ENCODE peak calls at places on chromosomes 11 and 22, in four cellular contexts. K, N, E and R are unnamed samples. For H3K36me3, the result is how much of the 10 kb centered on the place peaks cover.

GRCh38 chr11:65180877-65181568 is 705 bp upstream of the CAPN1 start:
- DNase-seq in N (peak), K (peak), E (peak), R (peak)

GRCh38 chr11:85934599-85935169 is 79.5 kb downstream of the CCDC83 start:
- DNase-seq in N (peak), E (no peak), K (no peak), R (no peak)

GRCh38 chr11:123093686-123094085 is 31.8 kb upstream of the HSPA8 start:
- DNase-seq in E (no peak), N (no peak), K (no peak), R (no peak)

GRCh38 chr22:26477341-26477731 is 6.2 kb downstream of the HPS4 start:
- DNase-seq in N (no peak), K (no peak), E (no peak), R (peak)

GRCh38 chr11:75593337-75593915 is 31.4 kb downstream of the SERPINH1 start:
- DNase-seq in N (no peak), E (no peak), K (no peak), R (no peak)

GRCh38 chr11:73597340-73597955 is 464 bp downstream of the FAM168A start:
- DNase-seq in E (no peak), N (no peak), K (peak), R (no peak)

GRCh38 chr11:94876645-94877445 is 96.5 kb downstream of the CWC15 start:
- DNase-seq in K (peak), E (peak), N (peak), R (peak)

GRCh38 chr22:40251106-40251505 is 73.4 kb downstream of the TNRC6B start:
- DNase-seq in K (no peak), N (no peak), E (no peak), R (no peak)

GRCh38 chr11:128725630-128726461 is 32.0 kb downstream of the FLI1 start:
- DNase-seq in K (peak), N (no peak), E (no peak), R (no peak)

DNA sequence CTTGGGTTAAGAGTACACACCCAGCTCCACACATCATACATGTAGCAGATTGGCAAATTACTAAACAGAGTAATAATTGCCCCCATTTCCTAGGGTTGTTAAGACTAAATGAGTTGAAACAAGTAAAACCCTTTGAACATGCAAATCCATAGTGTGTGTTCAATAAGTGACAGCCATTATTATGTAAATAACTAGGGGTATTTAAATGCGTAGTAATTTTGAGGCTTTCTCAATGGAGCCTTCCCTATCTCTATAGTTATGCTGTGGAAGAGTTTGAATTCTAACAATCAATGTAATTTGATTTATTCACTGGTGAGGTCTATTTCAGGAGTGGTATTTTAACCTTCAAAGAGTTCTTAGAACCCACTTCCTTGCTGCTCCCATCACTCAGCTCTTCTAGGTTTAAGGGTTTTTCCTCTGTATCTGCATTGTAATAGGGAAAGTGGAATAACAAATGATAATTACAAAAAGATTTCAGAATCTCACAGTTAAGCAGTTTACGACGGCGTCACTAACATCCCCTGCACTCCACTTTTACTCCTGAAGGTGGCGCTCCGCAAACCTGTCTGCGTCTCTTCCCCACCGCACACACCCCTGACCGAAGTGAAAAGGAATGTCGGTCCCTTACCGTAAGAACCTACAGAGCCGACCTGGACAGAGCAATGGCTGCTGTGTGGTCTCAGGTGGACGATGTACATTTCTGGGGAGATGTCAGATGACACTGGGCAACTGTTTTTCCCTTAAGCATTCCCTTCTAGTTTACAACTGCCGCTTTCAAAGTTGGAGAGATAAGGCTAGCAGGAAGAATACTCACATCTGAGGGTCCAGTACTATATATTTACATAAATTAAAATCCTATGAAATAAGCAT is 80.8 kb downstream of the ZC3H12C start:
- DNase-seq in N (peak), K (peak), E (no peak), R (peak)
- H3K4me3 ChIP-seq in N (peak), K (peak), E (peak), R (no peak)

GRCh38 chr11:130123414-130124040 is 36.1 kb upstream of the ST14 start:
- DNase-seq in K (no peak), E (peak), N (no peak), R (peak)
- H3K27ac ChIP-seq in K (peak), E (no peak), N (no peak), R (peak)

GRCh38 chr11:14617241-14618027 is 26.2 kb upstream of the PDE3B start:
- DNase-seq in K (no peak), N (no peak), E (no peak), R (no peak)

GRCh38 chr11:14611939-14612338 is 31.7 kb upstream of the PDE3B start:
- DNase-seq in K (no peak), N (no peak), E (no peak), R (no peak)

GRCh38 chr11:14618060-14618459 is 25.5 kb upstream of the PDE3B start:
- DNase-seq in K (no peak), E (no peak), N (no peak), R (no peak)

GRCh38 chr11:14612624-14613023 is 31.0 kb upstream of the PDE3B start:
- DNase-seq in K (no peak), N (no peak), E (no peak), R (no peak)

DNA sequence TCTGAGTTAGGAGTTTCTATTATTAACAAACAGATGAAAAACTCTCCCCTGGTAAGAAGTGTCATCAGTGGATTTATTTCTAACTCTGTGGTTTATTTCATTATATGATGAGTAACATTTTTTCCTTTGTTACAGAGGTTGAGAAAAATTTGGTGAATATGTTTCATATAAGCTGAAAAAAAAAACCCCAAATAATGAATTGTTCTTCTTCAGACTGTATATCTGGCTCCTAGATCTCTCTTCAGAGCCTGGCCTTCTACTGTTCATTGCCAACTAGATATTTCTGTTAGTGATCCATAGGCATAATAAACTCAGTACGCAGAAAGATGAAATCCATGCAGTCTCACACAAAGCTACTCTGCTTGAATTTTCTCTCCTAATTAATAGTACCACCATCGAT is 29.4 kb upstream of the PDE3B start:
- DNase-seq in E (no peak), N (no peak), K (no peak), R (no peak)
- H3K36me3 ChIP-seq in E (under half), N (under half), K (under half), R (under half)

GRCh38 chr11:46351606-46352005 is 4.3 kb downstream of the DGKZ start:
- DNase-seq in N (peak), K (no peak), E (no peak), R (no peak)
- H3K4me3 ChIP-seq in N (peak), K (peak), E (no peak), R (no peak)

GRCh38 chr11:57770793-57771192 is 9.2 kb downstream of the CTNND1 start:
- DNase-seq in E (no peak), K (no peak), N (no peak), R (no peak)
- H3K27ac ChIP-seq in E (no peak), K (peak), N (peak), R (no peak)

DNA sequence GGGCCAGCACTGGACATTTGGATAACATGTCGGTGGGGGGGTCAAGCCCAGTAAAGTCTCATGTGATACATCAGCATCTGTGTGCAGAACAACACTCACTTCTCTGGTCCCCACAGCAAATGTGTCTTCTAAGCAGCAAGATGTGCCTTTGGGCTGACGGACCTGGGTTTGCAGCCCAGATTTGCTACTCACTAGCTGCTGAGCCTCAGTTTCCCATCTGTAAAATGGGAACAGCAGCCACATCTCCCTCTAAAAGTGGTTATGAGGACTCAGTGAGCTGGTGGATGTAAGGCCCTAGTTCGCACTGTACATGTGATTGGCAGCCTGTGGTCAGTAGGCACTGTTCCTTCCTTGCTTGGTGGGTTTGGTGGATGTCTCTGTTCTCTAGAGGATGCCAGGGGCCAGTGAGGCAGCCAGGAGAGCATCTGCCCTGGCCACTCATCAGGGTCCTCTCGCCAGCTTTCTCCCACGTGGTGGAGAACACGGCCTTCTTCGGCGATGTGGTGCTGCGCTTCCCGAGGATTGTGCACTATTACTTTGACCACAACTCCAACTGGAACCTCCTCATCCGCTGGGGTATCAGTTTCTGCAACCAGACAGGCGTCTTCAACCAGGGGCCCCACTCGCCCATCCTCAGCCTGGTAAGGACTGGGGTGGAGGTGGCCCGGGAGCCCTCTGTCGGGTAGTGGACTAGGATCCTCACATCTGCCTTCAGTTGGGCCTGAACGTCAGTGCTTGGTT is 12.5 kb downstream of the CCDC134 start:
- DNase-seq in K (no peak), N (no peak), E (no peak), R (no peak)
- H3K36me3 ChIP-seq in K (under half), N (under half), E (under half), R (under half)

DNA sequence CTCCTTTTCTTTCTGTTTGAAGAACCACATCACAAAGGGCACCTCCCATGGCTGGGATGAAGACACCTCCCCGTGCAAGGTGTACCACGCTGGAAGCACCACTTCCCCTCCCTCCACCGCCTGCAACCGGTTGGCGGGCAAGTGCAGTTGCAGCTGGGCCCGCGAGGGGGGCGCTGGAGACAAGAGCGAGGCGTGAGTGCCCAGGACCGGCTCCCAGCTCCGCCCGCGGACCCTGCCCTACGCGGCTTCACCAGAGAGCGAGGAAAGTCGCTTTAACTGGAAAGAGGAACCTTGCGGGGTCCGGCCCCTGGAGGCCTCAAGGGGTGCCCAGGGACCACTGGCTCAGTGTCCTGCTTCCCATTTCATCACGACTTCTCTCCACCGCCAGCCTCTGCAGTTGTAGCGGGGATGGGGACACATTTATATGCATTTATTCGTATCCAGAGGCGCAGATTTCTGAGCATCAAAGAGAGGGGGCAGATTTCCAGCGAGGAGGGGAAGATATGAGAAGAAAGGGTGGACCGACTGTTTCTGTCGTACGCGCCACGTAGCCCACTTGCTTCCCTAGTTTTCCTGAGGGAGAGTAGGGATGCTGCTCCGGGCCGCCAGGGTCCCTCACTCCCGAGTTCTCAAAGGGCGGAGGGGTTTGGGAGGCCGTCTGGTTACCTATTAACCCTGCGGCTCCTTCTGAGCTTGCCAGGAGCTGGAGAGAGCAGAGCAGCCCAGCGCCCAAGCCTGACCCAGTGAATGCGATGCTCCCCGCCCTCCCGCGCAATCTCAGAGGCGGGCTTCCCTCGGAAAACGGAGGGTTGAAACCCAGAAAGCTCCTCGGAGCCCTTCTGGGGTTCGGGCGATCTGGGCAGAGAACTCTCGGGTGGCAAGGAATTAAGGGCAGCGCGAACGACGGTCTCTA is 3.5 kb downstream of the ESAM start:
- DNase-seq in N (peak), E (peak), K (peak), R (peak)
- H3K4me3 ChIP-seq in N (peak), E (peak), K (peak), R (peak)

DNA sequence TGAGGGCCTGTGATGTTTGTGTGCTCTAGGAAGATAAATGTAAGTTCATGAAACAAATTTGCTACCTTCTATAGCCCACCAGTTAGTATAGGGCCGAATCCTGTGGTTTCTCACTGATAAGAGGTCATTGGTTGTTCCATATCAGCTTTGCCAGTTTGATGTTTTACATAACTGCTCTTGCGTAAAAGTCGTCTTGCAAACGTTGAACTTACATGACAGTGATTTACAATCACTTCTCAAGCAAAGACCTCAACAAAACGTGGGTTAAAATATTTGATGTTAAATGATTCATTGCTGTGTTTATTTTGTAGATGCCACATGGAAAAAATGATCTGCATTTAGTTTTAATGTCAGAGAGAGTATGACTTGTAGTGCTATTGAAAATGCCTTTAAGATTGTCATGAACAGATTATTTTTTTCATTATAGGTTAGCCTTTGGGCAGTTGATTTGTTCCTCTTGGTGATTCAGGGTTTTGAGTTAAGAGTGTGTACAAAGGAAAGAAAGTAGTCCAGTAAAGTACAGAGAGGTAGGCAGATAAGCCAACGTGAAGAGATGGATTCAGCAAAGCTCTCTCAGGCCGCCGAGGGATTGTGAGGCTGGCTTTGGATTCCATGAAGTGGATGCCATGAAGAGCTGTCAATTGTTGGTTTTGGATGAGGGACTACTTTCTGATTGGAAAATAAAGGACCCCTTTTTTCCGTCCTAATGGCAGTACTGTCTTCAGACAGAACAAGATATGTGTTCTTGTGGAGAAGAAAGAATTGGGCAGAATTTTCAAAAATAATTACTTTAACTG is 2.6 kb downstream of the EWSR1 start:
- DNase-seq in K (no peak), N (no peak), E (no peak), R (peak)
- H3K27ac ChIP-seq in K (peak), N (peak), E (no peak), R (no peak)

GRCh38 chr22:37705205-37705604 is 8.4 kb downstream of the TRIOBP start:
- DNase-seq in N (no peak), E (no peak), K (no peak), R (no peak)

GRCh38 chr22:37704645-37705044 is 7.8 kb downstream of the TRIOBP start:
- DNase-seq in E (no peak), K (no peak), N (no peak), R (no peak)

GRCh38 chr22:37703906-37704305 is 7.1 kb downstream of the TRIOBP start:
- DNase-seq in N (no peak), K (no peak), E (no peak), R (no peak)

GRCh38 chr22:37697540-37697835 is 640 bp downstream of the TRIOBP start:
- DNase-seq in K (no peak), E (no peak), N (no peak), R (no peak)

DNA sequence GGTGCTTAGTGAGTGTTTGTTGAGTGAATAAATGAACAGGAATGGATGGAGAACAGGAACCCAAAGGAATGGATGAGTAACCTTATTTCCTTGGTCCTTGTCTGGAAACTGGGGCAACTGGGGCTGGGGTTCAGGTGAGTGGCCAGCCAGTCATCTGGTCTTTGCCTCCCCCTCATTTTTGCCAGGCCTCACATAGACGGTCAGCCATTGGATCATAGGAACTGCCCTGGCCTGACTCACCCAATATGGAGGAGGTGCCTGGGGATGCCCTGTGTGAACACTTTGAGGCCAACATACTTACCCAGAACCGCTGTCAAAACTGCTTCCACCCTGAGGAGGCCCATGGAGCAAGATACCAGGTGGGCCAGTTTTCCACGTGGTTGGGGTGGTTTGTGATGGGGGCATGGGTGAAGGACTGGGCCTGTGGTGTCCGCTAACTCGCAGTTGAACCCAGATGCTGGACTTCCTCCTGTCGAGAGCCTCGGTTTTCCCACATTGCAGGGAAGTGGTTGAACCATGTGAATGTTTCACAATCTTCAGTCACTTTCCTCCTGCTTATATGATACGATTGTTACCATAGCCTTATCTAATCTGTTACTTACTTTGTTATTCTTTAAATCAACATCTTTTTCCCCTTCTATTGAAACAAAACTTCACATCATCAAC is 4.4 kb downstream of the TRIOBP start:
- DNase-seq in K (no peak), N (no peak), E (no peak), R (no peak)
- H3K36me3 ChIP-seq in K (under half), N (under half), E (under half), R (under half)

GRCh38 chr22:50548913-50549790 is 3.5 kb downstream of the KLHDC7B start:
- DNase-seq in N (peak), E (no peak), K (no peak), R (no peak)
- H3K4me3 ChIP-seq in N (peak), E (no peak), K (peak), R (no peak)